ENCODE peak calls at places on chromosomes 16 and 17, in nine cellular contexts. L is lung, H is cardiac muscle cell, S is brain microvascular endothelial cell, X is body of pancreas, Z is SK-N-SH, Q is ovary, E is prostate gland, D is left ventricle myocardium inferior. T is an unnamed sample.

GRCh38 chr17:78925234-78925633 is at the start of gene TIMP2:
- DNase-seq in X (peak), E (peak), D (peak), H (peak), L (peak), S (peak), Q (peak), Z (peak), T (peak)

GRCh38 chr16:35149550-35149949 is 1690.1 kb downstream of the TP53TG3F start:
- DNase-seq in H (no peak), L (no peak), E (no peak), X (no peak), S (no peak), Q (no peak), Z (no peak), D (no peak), T (no peak)

GRCh38 chr17:74529243-74529642 is 2.0 kb downstream of the CD300LB start:
- DNase-seq in Z (no peak), L (no peak), D (no peak), Q (no peak), X (no peak), H (no peak), E (no peak), S (no peak), T (peak)

GRCh38 chr16:49961087-49961486 is 63.9 kb upstream of the CNEP1R1 start:
- DNase-seq in X (no peak), L (no peak), H (peak), D (no peak), S (no peak), Z (no peak), E (peak), Q (no peak), T (no peak)

GRCh38 chr16:14509055-14509454 is 121.0 kb downstream of the PARN start:
- DNase-seq in Q (no peak), X (no peak), L (no peak), E (no peak), Z (no peak), S (peak), D (no peak), H (peak), T (no peak)

GRCh38 chr16:10519929-10520868 is 60.2 kb downstream of the EMP2 start:
- DNase-seq in D (no peak), L (peak), Z (no peak), E (peak), H (no peak), S (no peak), X (peak), Q (no peak), T (no peak)

GRCh38 chr17:77730376-77730775 is 228.1 kb upstream of the TNRC6C start:
- DNase-seq in H (no peak), Q (no peak), X (no peak), Z (no peak), L (no peak), S (no peak), E (no peak), D (no peak), T (no peak)

GRCh38 chr17:64016248-64016784 is 4.1 kb downstream of the ICAM2 start:
- DNase-seq in E (no peak), L (no peak), Z (peak), S (no peak), H (no peak), D (no peak), Q (no peak), X (no peak), T (no peak)

GRCh38 chr17:82204831-82205719 is 7.6 kb downstream of the CCDC57 start:
- DNase-seq in L (no peak), Q (peak), H (peak), X (no peak), D (no peak), E (no peak), Z (peak), S (peak), T (no peak)

GRCh38 chr16:50530277-50531236 is 17.6 kb upstream of the NKD1 start:
- DNase-seq in D (no peak), E (peak), L (peak), Q (no peak), Z (no peak), X (peak), S (no peak), H (no peak), T (no peak)

GRCh38 chr16:24178496-24178895 is 77.6 kb upstream of the CACNG3 start:
- DNase-seq in H (no peak), X (no peak), D (no peak), Q (no peak), E (no peak), S (no peak), L (no peak), Z (no peak), T (no peak)

GRCh38 chr16:86680661-86681439 is 102.5 kb downstream of the FOXL1 start:
- DNase-seq in X (no peak), H (peak), L (no peak), Z (no peak), S (peak), D (no peak), E (no peak), Q (no peak), T (no peak)

GRCh38 chr17:333626-334396 is 18.8 kb downstream of the RPH3AL start:
- DNase-seq in Z (peak), X (peak), Q (peak), H (peak), S (peak), L (peak), D (peak), E (no peak), T (peak)

GRCh38 chr17:1220346-1220745 is 40.6 kb upstream of the ABR start:
- DNase-seq in Q (no peak), H (no peak), S (no peak), Z (no peak), E (no peak), D (no peak), L (no peak), X (no peak), T (no peak)

GRCh38 chr17:39014044-39014794 is 47.0 kb upstream of the FBXO47 start:
- DNase-seq in H (peak), Z (no peak), X (no peak), Q (no peak), E (no peak), L (no peak), S (peak), D (no peak), T (no peak)

GRCh38 chr17:17841620-17842025 is 4.8 kb upstream of the SREBF1 start:
- DNase-seq in E (peak), H (no peak), X (peak), D (peak), L (peak), Q (peak), S (no peak), Z (no peak), T (peak)

GRCh38 chr16:69036399-69037091 is 68.9 kb upstream of the HAS3 start:
- DNase-seq in L (no peak), E (no peak), H (no peak), Z (no peak), X (peak), D (no peak), Q (peak), S (no peak), T (no peak)

GRCh38 chr17:17322516-17323510 is 19.6 kb downstream of the NT5M start:
- DNase-seq in Q (no peak), E (no peak), L (no peak), Z (no peak), X (no peak), S (no peak), H (no peak), D (no peak), T (no peak)

GRCh38 chr16:19502395-19503131 is 19.3 kb downstream of the GDE1 start:
- DNase-seq in H (peak), L (peak), D (peak), Z (peak), E (peak), S (peak), X (peak), Q (peak), T (peak)

GRCh38 chr17:6756425-6757012 is 673 bp downstream of the XAF1 start:
- DNase-seq in S (no peak), Q (no peak), E (no peak), H (no peak), X (no peak), L (no peak), Z (no peak), D (no peak), T (no peak)

GRCh38 chr17:43356999-43357398 is 41.8 kb upstream of the ARL4D start:
- DNase-seq in X (no peak), Z (no peak), S (peak), D (no peak), H (peak), Q (peak), E (no peak), L (no peak), T (peak)

GRCh38 chr17:67520282-67520906 is 143.3 kb downstream of the PITPNC1 start:
- DNase-seq in Q (no peak), L (no peak), X (peak), Z (no peak), D (no peak), E (no peak), H (peak), S (no peak), T (no peak)
- H3K4me3 ChIP-seq in Q (no peak), L (no peak), X (no peak), Z (no peak), D (peak), E (no peak), H (no peak), S (no peak), T (peak)

GRCh38 chr16:85303354-85303883 is 191.1 kb upstream of the CIBAR2 start:
- DNase-seq in Z (peak), D (peak), E (peak), Q (peak), L (peak), S (no peak), H (peak), X (peak), T (peak)

GRCh38 chr16:85301171-85301690 is 189.0 kb upstream of the CIBAR2 start:
- DNase-seq in H (no peak), X (peak), E (no peak), Q (no peak), S (no peak), L (no peak), Z (peak), D (no peak), T (no peak)

GRCh38 chr16:85302848-85303353 is 190.6 kb upstream of the CIBAR2 start:
- DNase-seq in E (no peak), L (no peak), Z (no peak), H (no peak), D (no peak), S (no peak), Q (no peak), X (no peak), T (no peak)

GRCh38 chr16:85302018-85302847 is 190.0 kb upstream of the CIBAR2 start:
- DNase-seq in Z (no peak), E (no peak), D (no peak), Q (no peak), S (no peak), X (peak), L (no peak), H (peak), T (no peak)

GRCh38 chr16:85300451-85300968 is 188.2 kb upstream of the CIBAR2 start:
- DNase-seq in S (no peak), D (no peak), E (no peak), Q (no peak), X (no peak), L (no peak), H (no peak), Z (no peak), T (no peak)
- H3K27ac ChIP-seq in S (no peak), D (no peak), E (no peak), Q (no peak), X (peak), L (no peak), H (peak), Z (peak), T (no peak)

GRCh38 chr17:44402564-44403172 is 13.2 kb upstream of the ITGA2B start:
- DNase-seq in Z (no peak), S (no peak), L (no peak), H (no peak), X (no peak), Q (no peak), E (no peak), D (no peak), T (no peak)
- TF ChIP-seq CTCF in Z (no peak), S (no peak), L (no peak), H (no peak), X (no peak), Q (no peak), E (no peak), D (no peak), T (no peak)

GRCh38 chr16:3170440-3171180 is 17.4 kb upstream of the OR1F1 start:
- DNase-seq in Q (no peak), S (no peak), D (no peak), L (no peak), E (no peak), H (no peak), X (peak), Z (no peak), T (no peak)

GRCh38 chr16:3173892-3174617 is 13.9 kb upstream of the OR1F1 start:
- DNase-seq in E (no peak), L (no peak), Z (peak), S (no peak), Q (no peak), H (no peak), X (no peak), D (no peak), T (no peak)

GRCh38 chr16:3174618-3175148 is 13.3 kb upstream of the OR1F1 start:
- DNase-seq in L (no peak), H (no peak), Z (no peak), E (no peak), D (no peak), S (no peak), Q (no peak), X (no peak), T (no peak)

GRCh38 chr16:3171181-3171854 is 16.7 kb upstream of the OR1F1 start:
- DNase-seq in Z (peak), Q (no peak), H (no peak), E (no peak), S (no peak), L (no peak), D (no peak), X (no peak), T (no peak)

GRCh38 chr16:3171855-3172593 is 16.0 kb upstream of the OR1F1 start:
- DNase-seq in H (no peak), X (no peak), L (no peak), Z (peak), S (peak), Q (no peak), E (no peak), D (no peak), T (no peak)
- H3K4me3 ChIP-seq in H (no peak), X (no peak), L (no peak), Z (no peak), S (no peak), Q (no peak), E (no peak), D (no peak), T (no peak)

GRCh38 chr17:3921853-3922319 is 5.6 kb upstream of the P2RX1 start:
- DNase-seq in L (no peak), E (no peak), D (no peak), X (no peak), S (no peak), Z (no peak), Q (no peak), H (no peak), T (no peak)
- H3K27ac ChIP-seq in L (no peak), E (peak), D (no peak), X (no peak), S (no peak), Z (no peak), Q (no peak), H (no peak), T (no peak)

DNA sequence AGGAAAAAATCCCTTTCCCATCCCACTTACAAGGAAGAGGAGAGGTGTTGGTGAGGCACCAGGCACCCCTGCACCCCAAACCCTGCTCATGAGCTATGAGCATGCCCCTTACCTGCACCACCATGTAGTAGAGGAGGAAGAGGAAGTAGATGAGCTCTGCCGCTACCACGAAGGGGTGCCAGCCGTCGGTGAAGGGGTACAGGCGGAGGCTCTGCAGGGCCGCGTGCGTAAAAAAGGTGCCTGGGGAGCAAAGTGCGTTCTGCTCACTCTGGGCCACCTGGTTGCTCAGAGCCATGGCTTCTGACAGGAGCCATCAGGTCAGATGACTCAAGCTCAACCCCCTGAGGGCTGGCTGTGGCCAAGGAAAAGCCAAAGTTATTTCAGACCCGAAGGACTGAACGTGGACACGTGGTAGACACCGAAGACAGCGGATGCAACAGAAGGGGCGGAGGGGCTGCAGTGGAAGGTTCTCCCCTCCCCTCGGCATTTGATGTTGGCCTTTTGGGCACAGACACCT is 25.3 kb upstream of the GCSH start:
- DNase-seq in X (no peak), S (no peak), D (no peak), H (no peak), Q (no peak), Z (no peak), L (no peak), E (no peak), T (no peak)
- TF ChIP-seq CTCF in X (no peak), S (no peak), D (no peak), H (no peak), Q (no peak), Z (no peak), L (no peak), E (no peak), T (no peak)

DNA sequence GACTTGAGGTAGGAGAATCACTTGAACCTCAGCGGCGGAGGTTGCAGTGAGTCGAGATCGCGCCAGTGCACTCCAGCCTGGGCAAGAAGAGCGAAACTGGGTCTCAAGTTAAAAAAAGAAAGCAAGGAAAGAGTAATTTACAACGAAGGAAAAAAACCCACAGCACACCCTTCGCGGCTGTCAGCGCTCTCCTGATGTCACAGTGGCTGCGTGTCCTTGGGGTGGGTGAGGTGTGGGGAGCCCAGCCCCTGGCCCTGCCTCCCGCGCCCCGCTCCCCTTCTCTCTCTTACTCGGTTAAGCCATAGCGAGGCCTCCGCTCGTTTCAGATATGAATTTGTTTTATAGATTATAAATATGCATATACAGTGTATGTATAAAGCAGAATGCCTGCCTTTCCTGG is 740 bp upstream of the JPT2 start:
- DNase-seq in E (no peak), Z (no peak), X (no peak), D (no peak), H (no peak), S (no peak), Q (no peak), L (no peak), T (no peak)
- H3K4me3 ChIP-seq in E (peak), Z (peak), X (no peak), D (peak), H (peak), S (no peak), Q (no peak), L (no peak), T (peak)

T was measured in psoas muscle.